ENCODE peak calls at places on chromosomes 11 and 22, in nine cellular contexts. U, S, P, W, N, R, C, Z and G are unnamed samples.

GRCh38 chr11:108774037-108774436 is 109.2 kb downstream of the DDX10 start:
- DNase-seq in U (no peak), S (no peak), P (no peak), W (no peak), N (no peak), R (no peak), C (no peak), Z (no peak), G (no peak)

GRCh38 chr11:107704432-107704831 is 7.4 kb downstream of the SLN start:
- DNase-seq in U (no peak), S (no peak), P (no peak), W (peak), N (no peak), R (no peak), C (no peak), Z (peak), G (no peak)

GRCh38 chr22:31692186-31692886 is 30.3 kb upstream of the PISD start:
- DNase-seq in U (no peak), S (no peak), P (no peak), W (peak), N (no peak), R (no peak), C (no peak), Z (no peak), G (no peak)

GRCh38 chr11:88338223-88338661 is 706 bp upstream of the CTSC start:
- DNase-seq in U (peak), S (no peak), P (no peak), W (peak), N (peak), R (no peak), C (peak), Z (peak), G (no peak)

GRCh38 chr11:35077709-35078695 is 61.0 kb upstream of the CD44 start:
- DNase-seq in U (no peak), S (peak), P (no peak), W (peak), N (peak), R (no peak), C (no peak), Z (peak), G (no peak)

GRCh38 chr11:705646-706438 is at the start of gene EPS8L2:
- DNase-seq in U (peak), S (no peak), P (no peak), W (no peak), N (no peak), R (no peak), C (no peak), Z (peak), G (no peak)

GRCh38 chr22:38205261-38206128 is 3.7 kb downstream of the MAFF start:
- DNase-seq in U (peak), S (no peak), P (peak), W (peak), N (no peak), R (no peak), C (no peak), Z (no peak), G (no peak)

GRCh38 chr22:27965547-27965946 is 46.5 kb upstream of the PITPNB start:
- DNase-seq in U (no peak), S (no peak), P (no peak), W (no peak), N (no peak), R (no peak), C (no peak), Z (no peak), G (no peak)

GRCh38 chr11:34748036-34748435 is 127.1 kb downstream of the EHF start:
- DNase-seq in U (no peak), S (no peak), P (no peak), W (no peak), N (no peak), R (no peak), C (no peak), Z (no peak), G (no peak)

GRCh38 chr22:48944433-48944755 is 883.3 kb downstream of the BRD1 start:
- DNase-seq in U (no peak), S (no peak), P (no peak), W (no peak), N (no peak), R (no peak), C (no peak), Z (no peak), G (no peak)

GRCh38 chr11:115409691-115410220 is 94.5 kb downstream of the CADM1 start:
- DNase-seq in U (no peak), S (no peak), P (no peak), W (no peak), N (no peak), R (no peak), C (no peak), Z (no peak), G (no peak)

GRCh38 chr11:1763796-1764661 is at the start of gene CTSD:
- DNase-seq in U (peak), S (peak), P (peak), W (peak), N (peak), R (peak), C (peak), Z (peak), G (no peak)

GRCh38 chr11:125082611-125083311 is 19.7 kb downstream of the SLC37A2 start:
- DNase-seq in U (no peak), S (no peak), P (no peak), W (peak), N (no peak), R (no peak), C (no peak), Z (no peak), G (no peak)

GRCh38 chr11:107457205-107457557 is 444 bp downstream of the CWF19L2 start:
- DNase-seq in U (no peak), S (no peak), P (no peak), W (no peak), N (no peak), R (no peak), C (no peak), Z (peak), G (no peak)

GRCh38 chr11:83249972-83250593 is 36.1 kb downstream of the CCDC90B start:
- DNase-seq in U (no peak), S (no peak), P (no peak), W (peak), N (peak), R (no peak), C (no peak), Z (peak), G (no peak)

GRCh38 chr11:2166091-2166851 is 5.3 kb upstream of the INS start:
- DNase-seq in U (peak), S (no peak), P (no peak), W (no peak), N (no peak), R (no peak), C (peak), Z (peak), G (no peak)

GRCh38 chr11:64485077-64485476 is 105.9 kb upstream of the SLC22A12 start:
- DNase-seq in U (no peak), S (no peak), P (no peak), W (no peak), N (no peak), R (no peak), C (no peak), Z (no peak), G (no peak)

GRCh38 chr22:47190276-47190956 is 428.0 kb downstream of the TBC1D22A start:
- DNase-seq in U (peak), S (no peak), P (no peak), W (no peak), N (peak), R (no peak), C (no peak), Z (no peak), G (no peak)

GRCh38 chr11:120337133-120337895 is 1.1 kb downstream of the ARHGEF12 start:
- DNase-seq in U (no peak), S (no peak), P (peak), W (no peak), N (no peak), R (peak), C (no peak), Z (peak), G (no peak)

GRCh38 chr11:36501236-36501635 is 8.8 kb downstream of the TRAF6 start:
- DNase-seq in U (no peak), S (no peak), P (no peak), W (no peak), N (no peak), R (peak), C (no peak), Z (no peak), G (no peak)

GRCh38 chr11:119990306-119991021 is 147.4 kb downstream of the TRIM29 start:
- DNase-seq in U (no peak), S (no peak), P (no peak), W (no peak), N (no peak), R (peak), C (no peak), Z (no peak), G (no peak)

GRCh38 chr11:93570759-93571413 is 27.7 kb upstream of the SMCO4 start:
- DNase-seq in U (no peak), S (no peak), P (no peak), W (peak), N (no peak), R (no peak), C (no peak), Z (peak), G (no peak)

GRCh38 chr11:47415949-47416472 is 7.6 kb downstream of the SLC39A13 start:
- DNase-seq in U (peak), S (no peak), P (peak), W (peak), N (no peak), R (no peak), C (no peak), Z (peak), G (no peak)

GRCh38 chr11:134532921-134533421 is 120.9 kb upstream of the B3GAT1 start:
- DNase-seq in U (no peak), S (no peak), P (no peak), W (no peak), N (no peak), R (no peak), C (no peak), Z (no peak), G (no peak)

GRCh38 chr22:41417622-41418390 is 28.8 kb downstream of the TOB2 start:
- DNase-seq in U (peak), S (no peak), P (peak), W (no peak), N (no peak), R (peak), C (no peak), Z (no peak), G (no peak)

GRCh38 chr11:76047231-76047630 is 159.1 kb downstream of the WNT11 start:
- DNase-seq in U (no peak), S (no peak), P (no peak), W (no peak), N (no peak), R (no peak), C (no peak), Z (no peak), G (no peak)

GRCh38 chr11:5107285-5107684 is 30.9 kb downstream of the OR52A5 start:
- DNase-seq in U (no peak), S (no peak), P (no peak), W (no peak), N (no peak), R (no peak), C (no peak), Z (no peak), G (no peak)

GRCh38 chr11:119120639-119121007 is 757 bp upstream of the HINFP start:
- DNase-seq in U (no peak), S (no peak), P (no peak), W (peak), N (no peak), R (no peak), C (no peak), Z (no peak), G (no peak)

GRCh38 chr11:720642-721346 is 14.8 kb downstream of the EPS8L2 start:
- DNase-seq in U (no peak), S (no peak), P (no peak), W (no peak), N (no peak), R (no peak), C (no peak), Z (no peak), G (no peak)

GRCh38 chr22:42493393-42493792 is 26.2 kb downstream of the RRP7A start:
- DNase-seq in U (no peak), S (no peak), P (no peak), W (no peak), N (no peak), R (no peak), C (no peak), Z (no peak), G (no peak)

GRCh38 chr11:61814242-61814957 is 2.4 kb downstream of the FADS1 start:
- DNase-seq in U (no peak), S (no peak), P (no peak), W (no peak), N (no peak), R (peak), C (no peak), Z (peak), G (no peak)

GRCh38 chr11:108938604-108939003 is 273.7 kb downstream of the DDX10 start:
- DNase-seq in U (no peak), S (no peak), P (no peak), W (no peak), N (no peak), R (no peak), C (no peak), Z (no peak), G (no peak)